ENCODE peak calls at places on chromosome 18, in five cellular contexts. W is DND-41, X is heart right ventricle, U is IMR-90, Z is hepatocyte. D is an unnamed sample.

GRCh38 chr18:49360582-49360981 is 99.9 kb downstream of the DYM start:
- DNase-seq in U (no peak), Z (no peak), W (no peak), X (no peak), D (no peak)

GRCh38 chr18:56333846-56334245 is 304.5 kb downstream of the TXNL1 start:
- DNase-seq in X (no peak), W (no peak), Z (no peak), U (peak; percentile 19), D (no peak)

GRCh38 chr18:63869851-63870250 is 17.7 kb upstream of the SERPINB2 start:
- DNase-seq in Z (no peak), W (no peak), U (peak; percentile 45), X (no peak), D (peak; percentile 1)

GRCh38 chr18:22488554-22488953 is 70.8 kb upstream of the CTAGE1 start:
- DNase-seq in Z (no peak), W (no peak), X (peak; percentile 55), U (no peak), D (no peak)

GRCh38 chr18:48833701-48834394 is 116.9 kb downstream of the SMAD7 start:
- DNase-seq in X (no peak), W (no peak), U (peak; percentile 23), Z (no peak), D (peak; percentile 32)

GRCh38 chr18:45662468-45662867 is 47.2 kb downstream of the SLC14A2 start:
- DNase-seq in X (no peak), W (no peak), U (peak; percentile 76), Z (no peak), D (no peak)

GRCh38 chr18:26089247-26090129 is 925 bp downstream of the SS18 start:
- DNase-seq in Z (peak; percentile 33), U (peak; percentile 49), X (no peak), W (peak; percentile 30), D (peak; percentile 8)

GRCh38 chr18:2171840-2172625 is 399.3 kb downstream of the METTL4 start:
- DNase-seq in X (no peak), Z (no peak), W (no peak), U (no peak), D (no peak)

GRCh38 chr18:44715245-44715644 is 34.6 kb downstream of the SETBP1 start:
- DNase-seq in Z (peak; percentile 54), U (no peak), X (no peak), W (no peak), D (peak; percentile 54)

GRCh38 chr18:11119962-11120361 is 29.4 kb downstream of the PIEZO2 start:
- DNase-seq in X (no peak), U (no peak), W (no peak), Z (peak; percentile 56), D (no peak)

GRCh38 chr18:51778115-51778514 is 561.9 kb upstream of the DCC start:
- DNase-seq in X (no peak), Z (no peak), W (no peak), U (no peak), D (no peak)

GRCh38 chr18:27954226-27954625 is 222.7 kb downstream of the CDH2 start:
- DNase-seq in W (no peak), U (peak; percentile 89), X (no peak), Z (no peak), D (peak; percentile 1)

DNA sequence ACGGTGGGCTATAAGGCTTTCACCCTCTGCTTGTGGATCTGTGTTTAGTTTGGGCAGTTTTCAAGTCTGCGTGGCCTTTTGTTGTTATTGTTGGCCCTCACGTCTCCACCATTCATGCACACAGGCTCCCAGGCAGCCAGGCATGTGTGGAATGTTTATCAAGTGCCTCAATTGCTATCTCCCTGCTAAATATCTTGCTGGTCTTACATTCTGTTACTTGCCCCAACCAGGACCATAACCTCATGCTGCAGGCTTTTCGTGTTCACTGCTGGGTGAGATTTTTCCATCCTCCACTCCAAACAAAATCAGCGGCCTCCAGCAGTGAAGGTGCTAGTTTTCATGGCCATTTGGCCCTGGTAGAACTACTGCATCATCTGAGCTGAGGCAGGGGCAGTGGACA is 63.0 kb upstream of the DSC1 start:
- DNase-seq in W (no peak), U (peak; percentile 55), Z (no peak), X (peak; percentile 63), D (no peak)
- H3K4me3 ChIP-seq in W (no peak overlapping the region), U (no peak overlapping the region), Z (no peak overlapping the region), X (no peak overlapping the region), D (no peak overlapping the region)

GRCh38 chr18:73099759-73100158 is 232.0 kb upstream of the NETO1 start:
- DNase-seq in W (no peak), X (no peak), Z (no peak), U (no peak), D (no peak)
- H3K9me3 ChIP-seq in W (no peaks in the 10 kb centered on the region), X (no peaks in the 10 kb centered on the region), Z (no peaks in the 10 kb centered on the region), U (peaks cover 2% of the 10 kb centered on the region), D (peaks cover 5% of the 10 kb centered on the region)

GRCh38 chr18:58789856-58790255 is 74.8 kb upstream of the ZNF532 start:
- DNase-seq in Z (no peak), U (no peak), X (peak; percentile 44), W (no peak), D (no peak)

GRCh38 chr18:58787750-58788149 is 76.9 kb upstream of the ZNF532 start:
- DNase-seq in X (peak; percentile 21), W (no peak), Z (no peak), U (no peak), D (peak; percentile 57)

GRCh38 chr18:58785870-58786269 is 78.8 kb upstream of the ZNF532 start:
- DNase-seq in X (no peak), W (no peak), U (no peak), Z (no peak), D (peak; percentile 32)

GRCh38 chr18:58788971-58789797 is 75.5 kb upstream of the ZNF532 start:
- DNase-seq in U (peak; percentile 84), Z (peak; percentile 59), W (no peak), X (peak; percentile 72), D (no peak)

GRCh38 chr18:58788470-58788869 is 76.2 kb upstream of the ZNF532 start:
- DNase-seq in Z (no peak), W (no peak), U (no peak), X (no peak), D (no peak)
- H3K4me3 ChIP-seq in Z (no peak overlapping the region), W (no peak overlapping the region), U (no peak overlapping the region), X (no peak overlapping the region), D (no peak overlapping the region)

GRCh38 chr18:79496978-79497637 is 101.4 kb downstream of the NFATC1 start:
- DNase-seq in W (no peak), Z (peak; percentile 77), X (peak; percentile 62), U (peak; percentile 57), D (no peak)

GRCh38 chr18:79493801-79494211 is 98.1 kb downstream of the NFATC1 start:
- DNase-seq in X (no peak), U (no peak), Z (no peak), W (no peak), D (no peak)

GRCh38 chr18:79496237-79496977 is 100.7 kb downstream of the NFATC1 start:
- DNase-seq in W (no peak), Z (no peak), X (no peak), U (no peak), D (no peak)

GRCh38 chr18:79494936-79495335 is 99.2 kb downstream of the NFATC1 start:
- DNase-seq in X (no peak), Z (no peak), W (no peak), U (no peak), D (no peak)

GRCh38 chr18:79495591-79496071 is 99.9 kb downstream of the NFATC1 start:
- DNase-seq in Z (no peak), W (no peak), U (no peak), X (no peak), D (no peak)
- H3K9me3 ChIP-seq in Z (peaks cover 17% of the 10 kb centered on the region), W (peaks cover 30% of the 10 kb centered on the region), U (peaks cover 8% of the 10 kb centered on the region), X (peaks cover 23% of the 10 kb centered on the region), D (peaks cover 10% of the 10 kb centered on the region)

DNA sequence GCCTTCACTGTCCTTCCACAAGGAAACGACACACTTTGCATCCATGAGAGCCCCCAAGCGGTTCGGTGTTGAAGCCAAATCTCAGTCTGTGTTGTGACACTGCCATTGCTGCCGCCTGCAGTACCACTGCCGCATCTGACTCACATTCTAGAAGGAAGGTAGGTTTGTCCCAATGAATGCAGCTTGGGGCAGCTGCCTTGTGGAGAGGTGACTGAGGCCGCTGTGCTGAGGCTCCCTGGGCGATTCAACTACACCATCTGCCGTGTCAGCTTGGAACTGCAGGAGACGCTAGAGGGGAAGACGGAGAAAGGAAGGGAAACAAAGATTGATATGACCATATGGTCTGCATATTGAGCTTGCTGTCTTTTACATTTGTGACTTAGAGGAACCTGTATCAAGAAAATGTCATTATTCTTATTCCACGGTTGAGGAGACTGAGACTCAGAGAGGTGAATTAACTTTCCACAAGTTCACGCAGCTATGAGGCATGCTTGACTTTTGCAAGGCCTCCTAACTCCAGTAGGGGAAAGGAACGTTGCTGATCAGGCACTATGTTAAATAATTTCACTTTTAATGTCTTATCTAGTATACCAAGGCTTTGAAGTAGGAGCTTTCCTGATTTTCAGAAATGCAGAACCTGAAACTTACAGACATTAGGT is 43.5 kb upstream of the LMAN1 start:
- DNase-seq in X (peak; percentile 62), Z (peak; percentile 89), U (peak; percentile 68), W (peak; percentile 39), D (peak; percentile 20)
- H3K4me3 ChIP-seq in X (no peak overlapping the region), Z (no peak overlapping the region), U (no peak overlapping the region), W (no peak overlapping the region), D (no peak overlapping the region)

DNA sequence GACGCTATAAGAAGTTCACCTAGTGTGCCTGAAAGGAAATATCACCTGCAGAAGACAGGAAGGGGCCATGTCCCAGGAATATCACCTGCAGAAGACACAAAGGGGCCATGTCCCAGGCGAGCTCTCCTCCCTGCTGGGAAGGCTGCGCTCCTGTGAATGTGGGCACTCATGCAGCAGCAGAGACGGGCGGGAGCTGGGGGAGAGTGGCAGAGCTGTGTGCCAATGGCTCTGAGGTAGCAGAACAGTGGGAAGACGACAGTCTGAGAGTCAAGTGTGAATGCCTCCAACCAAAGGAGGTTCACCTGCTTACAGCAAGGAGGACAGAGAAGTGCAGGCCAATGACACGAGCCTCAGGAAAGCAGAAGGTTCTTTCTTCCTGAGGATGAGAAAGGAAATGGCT is 117.9 kb upstream of the SALL3 start:
- DNase-seq in U (no peak), Z (no peak), W (no peak), X (no peak), D (no peak)
- H3K9me3 ChIP-seq in U (peaks cover 53% of the 10 kb centered on the region), Z (no peaks in the 10 kb centered on the region), W (no peaks in the 10 kb centered on the region), X (no peaks in the 10 kb centered on the region), D (no peaks in the 10 kb centered on the region)

GRCh38 chr18:33440011-33440383 is 524 bp downstream of the CCDC178 start:
- DNase-seq in Z (peak; percentile 82), U (peak; percentile 60), W (no peak), X (peak; percentile 8), D (peak; percentile 24)
- H3K4me3 ChIP-seq in Z (peak overlapping the region; percentile 59), U (peak overlapping the region; percentile 29), W (no peak overlapping the region), X (peak overlapping the region; percentile 52), D (no peak overlapping the region)

GRCh38 chr18:78898635-78899034 is 81.0 kb upstream of the SALL3 start:
- DNase-seq in W (no peak), U (no peak), X (no peak), Z (no peak), D (no peak)
- H3K9me3 ChIP-seq in W (no peaks in the 10 kb centered on the region), U (peaks cover 67% of the 10 kb centered on the region), X (no peaks in the 10 kb centered on the region), Z (no peaks in the 10 kb centered on the region), D (no peaks in the 10 kb centered on the region)

D was measured in MG63.